ENCODE peak calls at places on chromosome 1, in ten cellular contexts. B, V, U, Z, S, O, I, K, F and N are unnamed samples.

GRCh38 chr1:17976843-17977242 is 130.8 kb upstream of the IGSF21 start:
- DNase-seq in S (no peak), V (no peak), K (no peak), Z (no peak), F (peak; percentile 5), U (no peak), O (no peak), B (no peak), I (no peak), N (no peak)

GRCh38 chr1:67889940-67890567 is 56.8 kb upstream of the GNG12 start:
- DNase-seq in F (peak; percentile 85), U (no peak), O (no peak), V (peak; percentile 85), I (peak; percentile 50), K (no peak), B (no peak), S (no peak), Z (no peak), N (no peak)

GRCh38 chr1:227343727-227344551 is 25.6 kb upstream of the CDC42BPA start:
- DNase-seq in K (no peak), V (peak; percentile 44), I (no peak), U (no peak), Z (no peak), F (peak; percentile 82), S (no peak), O (no peak), B (no peak), N (no peak)

GRCh38 chr1:85300140-85300539 is 23.7 kb upstream of the BCL10 start:
- DNase-seq in V (no peak), I (no peak), K (no peak), F (no peak), B (no peak), Z (no peak), O (no peak), U (no peak), S (no peak), N (no peak)

GRCh38 chr1:35725591-35725990 is 6.9 kb upstream of the C1orf216 start:
- DNase-seq in F (no peak), Z (no peak), O (no peak), I (no peak), U (no peak), B (no peak), K (no peak), S (no peak), V (no peak), N (no peak)

GRCh38 chr1:183810172-183810571 is 5.3 kb downstream of the RGL1 start:
- DNase-seq in F (no peak), S (no peak), I (no peak), U (no peak), Z (no peak), K (no peak), B (no peak), O (no peak), V (no peak), N (no peak)

GRCh38 chr1:205766038-205766437 is 9.2 kb downstream of the RAB29 start:
- DNase-seq in Z (no peak), U (no peak), O (no peak), V (no peak), F (peak; percentile 59), S (no peak), K (no peak), B (no peak), I (no peak), N (no peak)

GRCh38 chr1:62050165-62050564 is 144.5 kb upstream of the L1TD1 start:
- DNase-seq in I (no peak), B (no peak), Z (no peak), U (no peak), K (no peak), F (no peak), O (no peak), V (no peak), S (no peak), N (no peak)

DNA sequence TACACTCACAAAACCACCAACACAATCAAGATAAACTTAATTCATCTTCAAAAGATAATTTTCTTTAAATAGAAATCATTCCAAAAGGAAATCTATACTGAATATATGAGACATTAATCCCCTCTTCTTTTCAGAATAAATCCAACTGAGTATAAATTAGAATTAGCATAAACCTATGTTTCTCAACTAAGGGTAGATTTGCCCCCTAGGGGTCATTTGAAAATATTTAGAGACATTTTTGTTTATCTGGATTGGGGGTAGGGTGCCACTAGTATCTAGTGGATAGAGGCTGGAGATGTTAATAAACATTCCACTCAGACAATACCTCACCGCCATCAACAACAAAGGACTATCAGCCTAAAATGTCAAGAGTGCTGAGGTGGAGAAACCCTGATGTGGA is 6.5 kb upstream of the TNFSF4 start:
- DNase-seq in U (no peak), S (no peak), B (no peak), Z (no peak), V (no peak), I (no peak), O (no peak), F (peak; percentile 53), K (no peak), N (no peak)
- TF ChIP-seq CTCF in U (no peak), S (no peak), B (no peak), Z (peak; percentile 18), V (no peak), I (no peak), O (no peak), F (peak; percentile 75), K (no peak), N (no peak)

GRCh38 chr1:153669606-153670005 is 1.2 kb downstream of the ILF2 start:
- DNase-seq in I (no peak), Z (no peak), F (no peak), B (no peak), S (no peak), K (no peak), O (no peak), V (no peak), U (no peak), N (no peak)

GRCh38 chr1:153670257-153670858 is 435 bp downstream of the ILF2 start:
- DNase-seq in V (no peak), K (no peak), S (no peak), O (no peak), Z (no peak), F (no peak), B (no peak), U (no peak), I (no peak), N (no peak)

GRCh38 chr1:153667439-153667838 is 3.4 kb downstream of the ILF2 start:
- DNase-seq in I (no peak), V (no peak), U (no peak), F (no peak), Z (no peak), O (no peak), S (no peak), B (no peak), K (no peak), N (no peak)

DNA sequence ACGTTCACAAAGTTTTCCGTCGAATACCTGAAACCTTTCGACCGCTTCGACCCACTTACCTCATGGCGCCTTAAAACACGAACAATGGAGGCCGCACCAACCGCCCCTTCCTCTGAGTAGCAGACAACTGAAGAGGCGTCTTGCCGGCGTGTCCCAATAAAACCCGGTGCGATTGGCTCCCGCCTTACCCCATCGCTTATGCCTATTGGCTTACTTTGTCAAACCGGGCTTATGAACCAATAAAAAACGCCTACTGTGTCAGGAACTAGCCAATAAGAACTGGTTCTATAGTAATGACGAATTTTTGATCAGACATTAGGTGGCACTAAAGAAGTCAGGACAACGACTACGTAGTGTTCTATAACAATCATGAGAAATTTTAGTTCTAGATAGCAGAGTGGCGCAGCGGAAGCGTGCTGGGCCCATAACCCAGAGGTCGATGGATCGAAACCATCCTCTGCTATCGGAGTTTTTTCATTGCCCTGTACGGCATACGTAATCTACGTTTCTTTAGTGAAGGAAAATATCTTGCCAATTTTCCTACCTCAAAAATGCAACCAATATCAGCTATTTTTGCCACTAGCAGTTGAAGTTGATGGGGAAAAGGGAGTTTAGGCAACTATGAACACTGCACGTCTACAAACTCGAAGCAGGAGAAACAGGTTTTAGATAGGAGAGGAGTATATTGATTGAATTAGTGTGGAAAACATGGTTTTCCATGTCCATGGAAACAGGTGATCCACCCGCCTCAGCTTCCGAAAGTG is at the start of gene ILF2:
- DNase-seq in Z (peak; percentile 89), U (peak; percentile 96), I (peak; percentile 99), F (peak; percentile 100), K (peak; percentile 87), B (peak; percentile 85), V (peak; percentile 100), O (peak; percentile 98), S (peak; percentile 99), N (peak; percentile 98)
- TF ChIP-seq CTCF in Z (no peak), U (peak; percentile 28), I (no peak), F (peak; percentile 54), K (no peak), B (no peak), V (no peak), O (no peak), S (peak; percentile 46), N (no peak)

DNA sequence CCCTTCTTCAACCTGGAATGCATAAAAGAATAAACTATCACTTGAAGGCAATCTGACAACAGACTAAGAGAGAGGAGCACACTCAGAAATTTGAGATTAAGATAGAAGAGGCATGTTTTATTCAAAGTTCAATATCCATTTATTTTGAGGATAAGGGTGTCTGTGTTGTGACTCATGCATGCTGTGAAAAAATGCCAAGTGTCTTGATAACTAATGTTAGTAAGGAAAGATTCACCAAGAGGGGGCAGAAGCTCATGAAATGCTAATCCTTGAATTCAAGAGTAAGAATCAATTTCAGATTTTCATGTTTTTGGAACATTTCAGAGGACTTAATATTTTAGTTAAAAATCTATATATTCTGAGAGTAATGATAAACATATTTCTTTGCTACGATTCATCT is 94.0 kb downstream of the IFI44 start:
- DNase-seq in K (no peak), I (no peak), B (no peak), F (peak; percentile 51), V (peak; percentile 15), S (no peak), O (no peak), U (no peak), Z (no peak), N (no peak)
- TF ChIP-seq CTCF in K (no peak), I (no peak), B (no peak), F (no peak), V (no peak), S (no peak), O (no peak), U (no peak), Z (no peak), N (no peak)

GRCh38 chr1:153540394-153541361 is at the start of gene S100A5:
- DNase-seq in F (peak; percentile 96), K (no peak), I (no peak), V (no peak), S (peak; percentile 88), B (no peak), U (peak; percentile 57), Z (no peak), O (no peak), N (no peak)

GRCh38 chr1:153539395-153540093 is 1.2 kb downstream of the S100A5 start:
- DNase-seq in V (no peak), F (no peak), K (no peak), Z (no peak), B (no peak), U (no peak), S (no peak), O (no peak), I (no peak), N (no peak)

GRCh38 chr1:153536618-153537375 is 1.0 kb upstream of the S100A6 start:
- DNase-seq in O (no peak), U (no peak), F (peak; percentile 68), I (no peak), Z (no peak), V (no peak), S (no peak), B (no peak), K (no peak), N (no peak)

GRCh38 chr1:153537376-153537730 is 1.6 kb upstream of the S100A6 start:
- DNase-seq in I (no peak), V (no peak), O (no peak), S (no peak), F (no peak), Z (no peak), U (no peak), K (no peak), B (no peak), N (no peak)

DNA sequence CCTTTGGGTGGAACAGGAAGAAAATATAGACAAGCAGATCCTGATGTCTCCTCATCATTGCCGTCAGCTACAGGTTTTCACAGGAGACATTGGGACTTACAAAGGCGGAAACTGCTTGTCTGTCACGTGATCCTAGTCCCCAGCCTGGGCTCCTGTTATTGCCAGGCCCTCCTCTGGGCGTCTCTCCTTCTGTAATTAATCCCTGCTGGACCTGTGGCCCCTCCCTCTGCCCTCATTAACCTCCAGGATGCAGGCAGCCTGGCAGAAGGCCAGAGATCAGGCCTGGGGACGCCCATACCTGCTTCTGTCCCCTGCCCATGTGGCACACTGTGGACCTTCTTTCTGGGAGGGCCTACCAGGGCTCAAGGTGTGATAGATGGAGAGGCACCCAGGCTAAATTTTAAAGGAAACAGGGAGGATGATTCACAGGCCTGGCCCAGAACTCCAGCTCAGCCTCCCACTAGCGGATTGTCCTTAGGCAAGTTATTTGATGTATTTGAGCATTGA is 2.4 kb downstream of the S100A5 start:
- DNase-seq in B (no peak), U (no peak), Z (no peak), V (no peak), F (peak; percentile 64), O (no peak), I (no peak), S (no peak), K (no peak), N (no peak)
- TF ChIP-seq CTCF in B (no peak), U (no peak), Z (no peak), V (no peak), F (no peak), O (no peak), I (no peak), S (no peak), K (no peak), N (no peak)